ENCODE peak calls at places on chromosomes 1 and 21, in six cellular contexts. F is transverse colon, C is neural progenitor cell, L is endothelial cell of umbilical vein, W is testis, D is psoas muscle. Q is an unnamed sample. For H3K4me1 and H3K36me3, the result is how much of the 10 kb centered on the place peaks cover.

GRCh38 chr1:39150779-39151178 is 53.7 kb upstream of the MACF1 start:
- DNase-seq in F (no peak), C (no peak), L (no peak), W (no peak), D (no peak), Q (no peak)

GRCh38 chr1:15426492-15427279 is 11.6 kb upstream of the CTRC start:
- DNase-seq in F (peak), C (no peak), L (no peak), W (peak), D (no peak), Q (no peak)

GRCh38 chr1:77797991-77798390 is 18.5 kb downstream of the MIGA1 start:
- DNase-seq in F (no peak), C (no peak), L (peak), W (no peak), D (no peak), Q (no peak)

GRCh38 chr1:1347663-1348419 is 1.4 kb downstream of the DVL1 start:
- DNase-seq in F (peak), C (peak), L (no peak), W (peak), D (peak), Q (peak)

GRCh38 chr1:168084396-168085231 is 52.1 kb downstream of the GPR161 start:
- DNase-seq in F (peak), C (peak), L (peak), W (peak), D (peak), Q (peak)

GRCh38 chr1:40078512-40079333 is 18.3 kb downstream of the PPT1 start:
- DNase-seq in F (peak), C (peak), L (peak), W (peak), D (no peak), Q (peak)

GRCh38 chr1:30248774-30249173 is 474.6 kb downstream of the MATN1 start:
- DNase-seq in F (no peak), C (no peak), L (no peak), W (no peak), D (no peak), Q (no peak)

GRCh38 chr1:214542275-214543199 is 8.9 kb downstream of the PTPN14 start:
- DNase-seq in F (no peak), C (no peak), L (peak), W (peak), D (peak), Q (no peak)

GRCh38 chr1:198281911-198282310 is 125.1 kb downstream of the NEK7 start:
- DNase-seq in F (no peak), C (no peak), L (no peak), W (no peak), D (no peak), Q (no peak)

GRCh38 chr1:112807999-112808398 is 92.9 kb upstream of the PPM1J start:
- DNase-seq in F (no peak), C (no peak), L (no peak), W (no peak), D (no peak), Q (no peak)

GRCh38 chr1:229266269-229266668 is 4.6 kb upstream of the RAB4A start:
- DNase-seq in F (no peak), C (no peak), L (no peak), W (no peak), D (no peak), Q (no peak)

GRCh38 chr1:150981805-150982712 is at the start of gene ANXA9:
- DNase-seq in F (peak), C (no peak), L (no peak), W (peak), D (no peak), Q (no peak)

GRCh38 chr21:45601551-45601950 is 42.0 kb upstream of the PCBP3 start:
- DNase-seq in F (no peak), C (no peak), L (no peak), W (no peak), D (no peak), Q (no peak)

GRCh38 chr1:212752256-212752933 is 39.2 kb downstream of the NSL1 start:
- DNase-seq in F (no peak), C (no peak), L (no peak), W (no peak), D (no peak), Q (no peak)

GRCh38 chr1:38785285-38786039 is 74.1 kb downstream of the RRAGC start:
- DNase-seq in F (no peak), C (no peak), L (no peak), W (no peak), D (no peak), Q (peak)

GRCh38 chr1:47781171-47781959 is 215.8 kb downstream of the TRABD2B start:
- DNase-seq in F (no peak), C (no peak), L (no peak), W (peak), D (peak), Q (no peak)

GRCh38 chr1:76759171-76759860 is 108.0 kb upstream of the ST6GALNAC5 start:
- DNase-seq in F (no peak), C (no peak), L (no peak), W (no peak), D (no peak), Q (no peak)

GRCh38 chr1:160093624-160094290 is 4.7 kb downstream of the IGSF8 start:
- DNase-seq in F (peak), C (no peak), L (no peak), W (no peak), D (no peak), Q (no peak)

GRCh38 chr1:26044971-26045711 is 777 bp downstream of the SLC30A2 start:
- DNase-seq in F (no peak), C (peak), L (no peak), W (no peak), D (peak), Q (no peak)

GRCh38 chr1:162250004-162250730 is 126.5 kb downstream of the SPATA46 start:
- DNase-seq in F (no peak), C (peak), L (no peak), W (no peak), D (no peak), Q (no peak)

GRCh38 chr1:68201546-68202238 is 30.6 kb downstream of the WLS start:
- DNase-seq in F (no peak), C (no peak), L (no peak), W (no peak), D (no peak), Q (no peak)

GRCh38 chr1:34885405-34886247 is 26.1 kb upstream of the SMIM12 start:
- DNase-seq in F (peak), C (peak), L (peak), W (peak), D (peak), Q (no peak)

GRCh38 chr1:113928950-113929749 is at the start of gene HIPK1:
- DNase-seq in F (peak), C (peak), L (peak), W (peak), D (peak), Q (peak)

GRCh38 chr1:202010042-202011015 is at the start of gene ELF3:
- DNase-seq in F (peak), C (peak), L (no peak), W (no peak), D (no peak), Q (no peak)

GRCh38 chr1:182680901-182681300 is 3.5 kb downstream of the RGS8 start:
- DNase-seq in F (no peak), C (no peak), L (no peak), W (no peak), D (no peak), Q (no peak)

GRCh38 chr1:228064296-228064695 is 18.2 kb upstream of the ARF1 start:
- DNase-seq in F (no peak), C (no peak), L (no peak), W (no peak), D (no peak), Q (no peak)

GRCh38 chr1:228063251-228064191 is 19.0 kb upstream of the ARF1 start:
- DNase-seq in F (no peak), C (no peak), L (no peak), W (no peak), D (no peak), Q (no peak)

GRCh38 chr1:228061411-228062084 is 21.0 kb upstream of the ARF1 start:
- DNase-seq in F (no peak), C (no peak), L (no peak), W (no peak), D (no peak), Q (no peak)

GRCh38 chr1:228062085-228062791 is 20.3 kb upstream of the ARF1 start:
- DNase-seq in F (no peak), C (no peak), L (no peak), W (no peak), D (no peak), Q (no peak)

GRCh38 chr1:228062812-228063211 is 19.7 kb upstream of the ARF1 start:
- DNase-seq in F (no peak), C (no peak), L (no peak), W (no peak), D (no peak), Q (no peak)
- TF ChIP-seq CTCF in F (no peak), C (no peak), L (no peak), W (no peak), D (no peak), Q (no peak)

GRCh38 chr1:103125219-103125618 is 16.9 kb upstream of the COL11A1 start:
- DNase-seq in F (no peak), C (no peak), L (no peak), W (no peak), D (no peak), Q (no peak)

GRCh38 chr1:103123321-103123720 is 15.0 kb upstream of the COL11A1 start:
- DNase-seq in F (no peak), C (no peak), L (no peak), W (no peak), D (no peak), Q (no peak)

GRCh38 chr1:103129796-103130195 is 21.5 kb upstream of the COL11A1 start:
- DNase-seq in F (no peak), C (no peak), L (no peak), W (no peak), D (no peak), Q (no peak)

GRCh38 chr1:103129255-103129654 is 20.9 kb upstream of the COL11A1 start:
- DNase-seq in F (no peak), C (no peak), L (no peak), W (no peak), D (no peak), Q (no peak)
- H3K4me1 ChIP-seq in F (under half), C (under half), L (under half), W (under half), D (under half), Q (under half)

DNA sequence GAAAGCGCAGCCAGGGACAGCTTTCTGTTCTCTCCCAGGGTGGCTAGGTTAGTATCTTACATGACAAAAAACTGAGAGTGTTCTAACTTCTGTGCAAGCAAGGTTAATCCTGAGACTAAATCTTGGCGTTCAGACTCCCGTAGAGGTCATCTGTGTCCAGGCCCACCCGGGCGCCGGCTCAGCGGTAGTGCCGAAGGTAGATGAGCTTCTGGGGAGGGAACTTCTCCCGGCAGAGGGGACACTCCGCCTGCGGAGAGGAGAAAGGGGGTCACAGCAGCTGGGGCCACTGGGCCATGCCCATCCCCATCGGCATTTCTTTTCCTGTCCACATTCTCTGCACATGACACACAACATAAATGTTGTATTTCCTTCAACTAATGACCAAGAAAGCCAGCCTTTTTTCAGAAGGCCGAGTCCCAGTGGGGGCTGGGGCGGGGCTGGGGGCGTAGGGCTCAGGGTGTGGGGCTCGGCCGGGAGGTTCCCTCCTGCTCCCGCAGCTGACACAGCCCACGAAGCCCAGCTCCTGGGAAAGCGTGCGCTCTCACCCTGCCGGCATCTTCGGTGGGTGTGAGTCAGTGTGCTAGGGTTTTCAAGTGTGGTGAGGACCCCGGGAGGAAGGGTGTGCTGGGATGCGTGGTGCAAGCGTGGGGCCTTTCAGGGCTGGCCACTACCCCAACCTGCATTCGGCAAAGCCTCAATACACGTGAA is 6.6 kb downstream of the PEX10 start:
- DNase-seq in F (no peak), C (no peak), L (no peak), W (no peak), D (no peak), Q (no peak)
- H3K36me3 ChIP-seq in F (under half), C (under half), L (half or more), W (under half), D (half or more), Q (under half)

DNA sequence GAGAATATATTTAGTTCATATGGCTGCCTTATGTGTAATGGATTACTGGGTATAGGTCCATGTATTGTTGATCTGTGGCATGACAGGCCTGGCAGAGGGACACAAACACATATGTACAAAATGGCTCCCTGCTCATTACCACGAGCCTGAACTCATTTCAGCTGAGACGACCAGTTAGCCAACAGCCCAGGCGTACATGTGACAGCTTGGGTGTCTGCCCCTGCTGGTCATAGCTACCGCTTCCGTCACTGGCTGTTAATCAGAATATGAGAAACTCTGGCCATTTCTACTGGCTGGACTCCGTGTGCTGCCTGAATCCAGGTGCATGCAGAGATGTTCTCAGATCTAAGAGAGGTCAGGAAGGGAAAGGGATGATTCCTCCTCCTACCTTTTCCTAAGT is 144.4 kb downstream of the PBX1 start:
- DNase-seq in F (no peak), C (no peak), L (no peak), W (no peak), D (peak), Q (no peak)
- TF ChIP-seq CTCF in F (no peak), C (peak), L (no peak), W (no peak), D (no peak), Q (no peak)

Q was measured in BE2C.